ENCODE peak calls at places on chromosomes 6 and 20, in four cellular contexts. L, E, S and O are unnamed samples.

GRCh38 chr6:84150680-84151079 is 76.8 kb downstream of the CEP162 start:
- DNase-seq in L (peak), E (peak), S (peak), O (peak)

GRCh38 chr6:118284736-118285360 is 263.2 kb upstream of the PLN start:
- DNase-seq in L (peak), E (peak), S (no peak), O (peak)

GRCh38 chr6:33672808-33673207 is 38.7 kb downstream of the UQCC2 start:
- DNase-seq in L (peak), E (peak), S (peak), O (peak)

GRCh38 chr6:23589811-23590210 is 536.2 kb upstream of the NRSN1 start:
- DNase-seq in L (peak), E (no peak), S (no peak), O (no peak)

GRCh38 chr6:159213401-159213800 is 44.2 kb downstream of the FNDC1 start:
- DNase-seq in L (peak), E (no peak), S (no peak), O (no peak)

GRCh38 chr6:87731818-87732661 is 30.0 kb upstream of the AKIRIN2 start:
- DNase-seq in L (peak), E (peak), S (peak), O (peak)

GRCh38 chr6:159045826-159046225 is 1.0 kb upstream of the TAGAP start:
- DNase-seq in L (no peak), E (no peak), S (no peak), O (no peak)

GRCh38 chr20:45110301-45110700 is 4.7 kb downstream of the WFDC5 start:
- DNase-seq in L (no peak), E (no peak), S (no peak), O (no peak)

GRCh38 chr6:43020847-43021246 is 576 bp upstream of the RRP36 start:
- DNase-seq in L (peak), E (no peak), S (no peak), O (no peak)

GRCh38 chr6:158797331-158798202 is 21.6 kb downstream of the EZR start:
- DNase-seq in L (peak), E (no peak), S (no peak), O (peak)

GRCh38 chr6:160734627-160735026 is 32.6 kb downstream of the PLG start:
- DNase-seq in L (no peak), E (no peak), S (no peak), O (no peak)

GRCh38 chr6:43934183-43934802 is 164.3 kb downstream of the VEGFA start:
- DNase-seq in L (no peak), E (no peak), S (no peak), O (no peak)

GRCh38 chr6:35047265-35048011 is 93.7 kb downstream of the TCP11 start:
- DNase-seq in L (peak), E (no peak), S (peak), O (peak)

GRCh38 chr20:34643919-34644318 is 33.0 kb downstream of the PIGU start:
- DNase-seq in L (peak), E (no peak), S (peak), O (no peak)

GRCh38 chr6:47097092-47097945 is 55.2 kb upstream of the ADGRF1 start:
- DNase-seq in L (peak), E (peak), S (peak), O (peak)

GRCh38 chr6:167469101-167469500 is 144.2 kb downstream of the TTLL2 start:
- DNase-seq in L (no peak), E (no peak), S (no peak), O (no peak)

GRCh38 chr6:154510144-154510905 is at the start of gene CNKSR3:
- DNase-seq in L (peak), E (peak), S (peak), O (peak)

GRCh38 chr20:13340088-13340487 is 119.0 kb downstream of the ISM1 start:
- DNase-seq in L (no peak), E (no peak), S (no peak), O (no peak)